ENCODE peak calls at places on chromosomes 1 and 21, in seven cellular contexts. D, W, F, B, Q, C and I are unnamed samples.

GRCh38 chr1:40218333-40218732 is 29.4 kb upstream of the TMCO2 start:
- DNase-seq in D (no peak), W (no peak), F (no peak), B (no peak), Q (no peak), C (no peak), I (no peak)

GRCh38 chr1:217270121-217270520 is 360.8 kb downstream of the GPATCH2 start:
- DNase-seq in D (no peak), W (no peak), F (no peak), B (no peak), Q (no peak), C (no peak), I (no peak)

GRCh38 chr1:21289700-21290545 is at the start of gene ECE1:
- DNase-seq in D (no peak), W (peak), F (peak), B (no peak), Q (no peak), C (peak), I (no peak)

GRCh38 chr1:244209955-244210354 is 158.9 kb downstream of the ZBTB18 start:
- DNase-seq in D (no peak), W (no peak), F (no peak), B (peak), Q (no peak), C (no peak), I (no peak)

GRCh38 chr1:227312364-227313025 is 5.8 kb downstream of the CDC42BPA start:
- DNase-seq in D (no peak), W (no peak), F (no peak), B (no peak), Q (no peak), C (no peak), I (no peak)

GRCh38 chr1:27646676-27647075 is 11.7 kb upstream of the FGR start:
- DNase-seq in D (no peak), W (no peak), F (no peak), B (no peak), Q (no peak), C (no peak), I (no peak)

GRCh38 chr1:226369110-226369509 is 38.8 kb downstream of the PARP1 start:
- DNase-seq in D (no peak), W (no peak), F (no peak), B (no peak), Q (no peak), C (no peak), I (no peak)

GRCh38 chr21:42459065-42459430 is 37.0 kb downstream of the RSPH1 start:
- DNase-seq in D (no peak), W (no peak), F (no peak), B (no peak), Q (no peak), C (peak), I (no peak)

GRCh38 chr1:228164561-228165371 is 838 bp upstream of the IBA57 start:
- DNase-seq in D (no peak), W (no peak), F (no peak), B (no peak), Q (no peak), C (no peak), I (peak)

GRCh38 chr1:30692201-30692947 is 31.0 kb downstream of the MATN1 start:
- DNase-seq in D (no peak), W (no peak), F (peak), B (no peak), Q (no peak), C (no peak), I (no peak)

GRCh38 chr1:60899464-60899863 is 182.9 kb upstream of the NFIA start:
- DNase-seq in D (no peak), W (no peak), F (no peak), B (no peak), Q (no peak), C (no peak), I (no peak)

GRCh38 chr1:164707868-164708331 is 148.9 kb downstream of the PBX1 start:
- DNase-seq in D (no peak), W (no peak), F (no peak), B (no peak), Q (peak), C (no peak), I (no peak)

GRCh38 chr21:46379691-46380090 is 55.7 kb downstream of the PCNT start:
- DNase-seq in D (no peak), W (no peak), F (no peak), B (no peak), Q (no peak), C (no peak), I (no peak)

GRCh38 chr21:46264690-46265144 is 20.7 kb downstream of the MCM3AP start:
- DNase-seq in D (no peak), W (no peak), F (peak), B (no peak), Q (no peak), C (no peak), I (no peak)

GRCh38 chr1:221841291-221841982 is 99.5 kb upstream of the DUSP10 start:
- DNase-seq in D (no peak), W (no peak), F (no peak), B (no peak), Q (peak), C (no peak), I (no peak)

GRCh38 chr1:22275626-22276395 is 132.9 kb upstream of the WNT4 start:
- DNase-seq in D (no peak), W (peak), F (no peak), B (peak), Q (peak), C (peak), I (peak)

GRCh38 chr1:50637460-50637859 is 214.2 kb upstream of the DMRTA2 start:
- DNase-seq in D (no peak), W (no peak), F (no peak), B (no peak), Q (no peak), C (no peak), I (no peak)

GRCh38 chr1:183284086-183284485 is 98.0 kb downstream of the LAMC2 start:
- DNase-seq in D (no peak), W (no peak), F (no peak), B (no peak), Q (no peak), C (no peak), I (no peak)

GRCh38 chr1:243910612-243911011 is 60.6 kb upstream of the AKT3 start:
- DNase-seq in D (no peak), W (no peak), F (no peak), B (no peak), Q (no peak), C (no peak), I (no peak)

GRCh38 chr1:113325039-113325438 is 65.3 kb upstream of the MAGI3 start:
- DNase-seq in D (no peak), W (no peak), F (no peak), B (no peak), Q (no peak), C (no peak), I (no peak)

GRCh38 chr1:41433501-41433900 is 51.0 kb downstream of the EDN2 start:
- DNase-seq in D (no peak), W (no peak), F (no peak), B (no peak), Q (no peak), C (no peak), I (no peak)

GRCh38 chr1:52268372-52268771 is 97.6 kb downstream of the CC2D1B start:
- DNase-seq in D (no peak), W (no peak), F (no peak), B (no peak), Q (no peak), C (no peak), I (no peak)

GRCh38 chr1:175191654-175192053 is 922 bp downstream of the KIAA0040 start:
- DNase-seq in D (no peak), W (no peak), F (no peak), B (no peak), Q (no peak), C (peak), I (no peak)

GRCh38 chr21:36976882-36977651 is 10.6 kb upstream of the HLCS start:
- DNase-seq in D (peak), W (no peak), F (no peak), B (peak), Q (peak), C (peak), I (peak)

GRCh38 chr1:89633745-89634625 is 1.1 kb downstream of the LRRC8C start:
- DNase-seq in D (no peak), W (peak), F (no peak), B (no peak), Q (no peak), C (peak), I (peak)

GRCh38 chr1:78577257-78578100 is 42.8 kb upstream of the IFI44L start:
- DNase-seq in D (no peak), W (no peak), F (no peak), B (no peak), Q (peak), C (no peak), I (no peak)